ENCODE peak calls at places on chromosomes 11 and 22, in seven cellular contexts. V is dorsolateral prefrontal cortex, W is right atrium auricular region, D is GM13976, I is psoas muscle, E is neural crest cell, P is HFFc6. G is an unnamed sample.

GRCh38 chr11:6736495-6737121 is 35.2 kb downstream of the OR2AG2 start:
- DNase-seq in V (no peak), W (no peak), D (no peak), I (no peak), E (no peak), P (no peak), G (no peak)

GRCh38 chr11:113668255-113668654 is 37.9 kb downstream of the TMPRSS5 start:
- DNase-seq in V (no peak), W (no peak), D (no peak), I (no peak), E (no peak), P (no peak), G (no peak)

GRCh38 chr11:25377466-25377865 is 880.6 kb downstream of the LUZP2 start:
- DNase-seq in V (no peak), W (no peak), D (no peak), I (no peak), E (no peak), P (no peak), G (no peak)

GRCh38 chr11:27514076-27514475 is 7.5 kb upstream of the LIN7C start:
- DNase-seq in V (no peak), W (no peak), D (no peak), I (no peak), E (no peak), P (no peak), G (no peak)

GRCh38 chr22:47275479-47276218 is 513.2 kb downstream of the TBC1D22A start:
- DNase-seq in V (no peak), W (no peak), D (no peak), I (no peak), E (no peak), P (no peak), G (no peak)

GRCh38 chr11:86743223-86744118 is 56.9 kb upstream of the PRSS23 start:
- DNase-seq in V (peak; percentile 22), W (peak; percentile 88), D (no peak), I (peak; percentile 61), E (no peak), P (peak; percentile 98), G (no peak)

GRCh38 chr11:102599642-102600261 is 25.4 kb downstream of the MMP20 start:
- DNase-seq in V (no peak), W (no peak), D (peak; percentile 57), I (no peak), E (no peak), P (peak; percentile 92), G (no peak)

GRCh38 chr22:28027453-28028448 is 108.7 kb upstream of the PITPNB start:
- DNase-seq in V (no peak), W (peak; percentile 58), D (peak; percentile 7), I (no peak), E (no peak), P (no peak), G (no peak)

GRCh38 chr11:65553301-65554001 is 4.7 kb downstream of the LTBP3 start:
- DNase-seq in V (no peak), W (no peak), D (no peak), I (no peak), E (no peak), P (no peak), G (no peak)

GRCh38 chr11:65554057-65554818 is 3.9 kb downstream of the LTBP3 start:
- DNase-seq in V (no peak), W (no peak), D (no peak), I (no peak), E (no peak), P (no peak), G (no peak)

GRCh38 chr11:65552413-65552951 is 5.7 kb downstream of the LTBP3 start:
- DNase-seq in V (no peak), W (no peak), D (no peak), I (no peak), E (no peak), P (no peak), G (no peak)

GRCh38 chr11:65549088-65549487 is 9.1 kb downstream of the LTBP3 start:
- DNase-seq in V (no peak), W (no peak), D (no peak), I (no peak), E (no peak), P (no peak), G (no peak)

DNA sequence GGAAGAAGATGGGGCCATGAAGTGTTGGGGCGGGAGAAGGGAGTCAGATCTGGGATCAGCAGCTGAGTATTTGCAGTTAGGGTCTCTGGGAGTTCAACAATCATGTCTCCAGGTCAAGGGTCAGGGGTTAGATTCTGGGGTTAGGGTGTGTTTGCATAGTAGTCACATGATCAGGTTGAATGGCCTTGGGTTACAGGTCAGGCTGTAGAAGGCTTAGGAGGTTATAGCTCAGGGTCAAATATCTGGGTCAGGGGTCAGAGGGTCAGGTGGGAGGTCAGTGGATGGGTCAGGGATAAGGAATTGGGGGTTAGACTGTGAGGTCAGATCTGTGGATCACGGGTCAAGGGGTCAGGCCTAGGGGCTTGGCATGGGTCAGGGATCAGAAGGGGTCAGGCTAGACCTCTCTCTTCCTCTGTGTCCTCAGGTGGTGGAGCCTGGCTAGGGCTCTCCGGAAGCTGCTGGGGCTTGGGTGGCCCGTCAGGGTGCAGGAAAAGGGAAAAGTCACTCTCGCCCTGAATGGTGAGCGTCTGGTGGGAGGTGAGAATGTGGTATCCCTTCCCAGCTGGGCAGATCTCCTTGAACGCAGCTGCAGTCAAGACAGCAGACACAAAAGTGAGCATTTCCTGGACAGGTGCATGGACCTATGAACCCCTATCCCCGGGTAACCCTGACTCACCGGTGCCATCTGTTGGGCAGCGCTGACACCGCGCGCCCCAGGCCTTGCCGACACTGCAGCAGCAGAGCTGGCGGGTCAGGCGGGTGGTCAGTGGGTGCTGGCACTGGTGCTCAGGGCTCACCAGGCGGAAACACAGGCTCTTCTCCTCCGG is 6.4 kb downstream of the LTBP3 start:
- DNase-seq in V (no peak), W (no peak), D (peak; percentile 76), I (no peak), E (no peak), P (no peak), G (no peak)
- TF ChIP-seq CTCF in V (peak; percentile 47), W (peak; percentile 42), D (peak; percentile 72), I (peak; percentile 35), E (peak; percentile 51), P (peak; percentile 68), G (peak; percentile 74)

DNA sequence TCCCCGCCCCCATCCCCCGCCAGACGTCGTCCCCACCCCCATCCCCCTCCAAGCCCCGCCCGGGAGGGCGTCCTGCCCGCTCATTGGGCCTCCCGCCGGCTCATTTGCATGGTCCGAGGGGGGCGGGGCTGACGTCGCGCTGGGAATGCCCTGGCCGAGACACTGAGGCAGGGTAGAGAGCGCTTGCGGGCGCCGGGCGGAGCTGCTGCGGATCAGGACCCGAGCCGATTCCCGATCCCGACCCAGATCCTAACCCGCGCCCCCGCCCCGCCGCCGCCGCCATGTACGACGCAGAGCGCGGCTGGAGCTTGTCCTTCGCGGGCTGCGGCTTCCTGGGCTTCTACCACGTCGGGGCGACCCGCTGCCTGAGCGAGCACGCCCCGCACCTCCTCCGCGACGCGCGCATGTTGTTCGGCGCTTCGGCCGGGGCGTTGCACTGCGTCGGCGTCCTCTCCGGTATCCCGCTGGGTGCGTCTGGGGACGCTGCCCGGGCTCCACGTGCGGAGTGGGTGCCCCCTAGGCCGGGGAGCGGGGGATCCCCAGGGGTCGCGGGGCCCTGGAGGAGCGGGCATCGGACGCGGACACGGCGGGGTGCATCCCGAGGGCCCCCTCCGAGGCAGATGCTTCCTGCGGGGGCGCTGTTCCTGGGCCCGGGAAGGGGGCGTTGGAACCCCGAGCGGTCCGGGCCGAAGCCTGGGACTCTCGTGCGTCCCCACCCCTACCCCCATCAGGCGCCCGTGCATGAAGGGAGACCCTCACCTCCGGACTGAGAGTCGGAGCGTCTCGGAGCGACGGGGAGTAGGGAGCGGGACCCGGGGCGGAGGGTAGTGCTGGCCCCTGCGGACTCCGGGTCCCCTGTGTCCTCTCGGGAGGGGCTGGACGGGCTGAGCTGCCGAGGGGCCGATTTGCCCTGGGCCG is at the start of gene PNPLA3:
- DNase-seq in V (peak; percentile 93), W (peak; percentile 85), D (peak; percentile 92), I (peak; percentile 92), E (peak; percentile 89), P (peak; percentile 74), G (no peak)
- TF ChIP-seq CTCF in V (no peak), W (no peak), D (no peak), I (no peak), E (peak; percentile 44), P (peak; percentile 79), G (peak; percentile 69)

GRCh38 chr11:2779499-2779980 is 79.7 kb upstream of the KCNQ1OT1 start:
- DNase-seq in V (no peak), W (peak; percentile 44), D (no peak), I (peak; percentile 17), E (no peak), P (no peak), G (peak; percentile 72)

GRCh38 chr11:2779981-2780849 is 80.4 kb upstream of the KCNQ1OT1 start:
- DNase-seq in V (peak; percentile 3), W (peak; percentile 50), D (no peak), I (peak; percentile 24), E (peak; percentile 1), P (no peak), G (peak; percentile 91)

GRCh38 chr11:2777871-2778629 is 78.3 kb upstream of the KCNQ1OT1 start:
- DNase-seq in V (peak; percentile 4), W (peak; percentile 53), D (no peak), I (peak; percentile 18), E (peak; percentile 1), P (no peak), G (peak; percentile 71)

GRCh38 chr11:2777396-2777795 is 77.6 kb upstream of the KCNQ1OT1 start:
- DNase-seq in V (peak; percentile 5), W (no peak), D (no peak), I (no peak), E (peak; percentile 0), P (no peak), G (peak; percentile 49)

DNA sequence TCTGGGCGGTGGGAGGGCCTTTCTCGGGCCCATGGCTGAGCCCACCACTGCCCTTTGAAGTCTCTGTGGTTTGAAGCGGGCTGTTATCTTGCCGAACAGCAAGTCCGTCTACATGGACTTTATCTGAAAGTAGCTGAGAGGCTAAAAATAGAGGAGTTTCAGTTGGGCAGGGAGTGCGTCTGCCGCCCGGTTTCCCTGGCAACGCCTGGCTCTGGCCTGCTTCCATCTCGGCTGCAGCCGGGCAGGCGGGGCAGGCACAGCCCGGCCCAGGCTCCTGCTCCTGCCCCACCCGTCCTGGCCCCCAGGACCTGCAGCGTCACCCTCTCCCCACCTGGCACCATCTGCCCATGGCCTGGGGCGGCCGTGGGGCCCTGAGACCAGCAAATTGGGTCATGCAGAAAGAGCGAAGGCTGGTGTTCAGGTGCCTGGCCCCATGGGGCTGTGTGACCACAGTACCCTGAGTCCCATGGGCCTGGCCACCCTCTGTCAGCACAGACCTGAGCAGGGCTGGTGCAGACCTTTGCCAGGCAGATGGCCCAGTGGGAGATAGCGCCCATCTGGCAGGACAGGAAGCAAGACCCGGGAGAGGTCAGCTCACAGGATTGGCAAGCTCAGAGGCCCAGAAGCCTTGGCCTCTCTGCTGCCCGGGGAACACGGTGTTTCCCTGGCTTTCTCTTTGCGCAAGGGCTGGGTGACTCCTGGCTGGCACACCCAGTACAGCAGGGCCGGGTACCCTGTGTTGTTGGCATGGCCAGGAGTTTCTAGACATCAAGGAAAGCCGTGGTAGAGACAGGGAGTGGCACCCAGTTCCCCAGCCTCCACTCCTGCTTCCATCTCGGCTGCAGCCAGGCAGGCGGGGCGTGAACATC is 79.1 kb upstream of the KCNQ1OT1 start:
- DNase-seq in V (peak; percentile 82), W (peak; percentile 80), D (no peak), I (peak; percentile 67), E (peak; percentile 20), P (peak; percentile 71), G (peak; percentile 93)
- TF ChIP-seq CTCF in V (no peak), W (peak; percentile 59), D (no peak), I (peak; percentile 21), E (no peak), P (no peak), G (peak; percentile 48)

DNA sequence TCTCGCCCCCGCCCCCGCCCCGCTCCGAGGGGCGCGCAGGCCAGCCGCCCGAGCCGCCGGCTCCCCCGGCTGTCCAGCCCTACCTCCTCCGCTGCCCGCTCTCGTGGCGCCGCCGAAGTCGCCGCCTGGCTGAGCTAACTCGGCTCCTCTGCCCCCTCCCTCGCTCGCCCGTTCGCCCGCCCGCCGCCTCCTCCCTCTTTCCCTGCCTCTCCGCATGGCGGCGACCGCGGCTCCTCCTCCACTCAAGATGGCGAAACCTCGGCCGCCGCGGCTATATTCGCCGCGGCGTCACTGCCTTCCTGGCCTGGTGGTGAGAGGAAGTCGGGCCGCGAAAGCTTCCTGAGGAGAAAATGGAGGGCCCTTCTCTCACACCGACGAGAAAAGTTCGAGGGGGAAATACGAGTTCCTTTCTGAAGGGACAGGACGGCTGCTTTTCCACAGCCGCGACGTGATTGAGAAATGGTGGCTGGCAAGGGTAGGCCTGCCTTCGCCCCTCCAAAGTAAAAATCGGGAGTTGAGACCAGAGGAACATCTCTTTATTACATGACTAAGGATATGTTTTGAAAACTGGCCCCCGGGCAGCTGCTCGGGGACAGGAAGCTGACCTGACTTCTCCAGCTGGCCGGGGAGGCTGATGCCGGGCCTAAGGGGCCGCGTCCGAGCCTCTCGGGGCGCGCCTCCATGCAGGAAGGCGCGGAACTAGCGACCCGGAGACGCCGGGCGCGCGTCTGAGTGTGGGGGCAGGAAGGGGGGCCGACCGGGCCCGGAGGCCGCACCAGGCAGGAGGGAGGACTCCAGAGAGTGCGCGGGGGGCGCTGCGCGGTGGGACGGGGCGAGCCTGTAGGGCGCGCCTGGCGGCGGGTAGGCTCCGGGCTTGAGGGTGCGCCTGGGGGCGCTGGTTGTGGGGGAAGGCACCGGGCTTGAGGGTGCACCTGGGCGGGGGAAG is at the start of gene DDX6:
- DNase-seq in V (peak; percentile 91), W (peak; percentile 89), D (peak; percentile 91), I (peak; percentile 92), E (peak; percentile 86), P (peak; percentile 86), G (peak; percentile 97)
- TF ChIP-seq CTCF in V (peak; percentile 30), W (peak; percentile 50), D (peak; percentile 46), I (peak; percentile 39), E (peak; percentile 30), P (no peak), G (no peak)

G was measured in chondrocyte.